ENCODE peak calls at places on chromosomes 3 and 15, in four cellular contexts. T, V, N and J are unnamed samples.

GRCh38 chr3:133663569-133664313 is 2.0 kb upstream of the TOPBP1 start:
- DNase-seq in N (peak; percentile 82), T (peak; percentile 63), V (no peak), J (peak; percentile 67)

GRCh38 chr3:128217702-128218475 is 64.6 kb downstream of the EEFSEC start:
- DNase-seq in T (no peak), N (peak; percentile 8), V (peak; percentile 20), J (peak; percentile 41)

GRCh38 chr15:78625621-78626280 is 5.0 kb upstream of the CHRNA3 start:
- DNase-seq in N (no peak), V (no peak), T (no peak), J (peak; percentile 66)

GRCh38 chr3:184157206-184157605 is 2.0 kb downstream of the DVL3 start:
- DNase-seq in N (no peak), V (no peak), T (no peak), J (no peak)

GRCh38 chr3:151084893-151085226 is 604 bp upstream of the MED12L start:
- DNase-seq in V (no peak), T (no peak), N (no peak), J (no peak)

GRCh38 chr3:172060234-172060633 is 20.9 kb downstream of the FNDC3B start:
- DNase-seq in T (no peak), N (no peak), V (no peak), J (no peak)

GRCh38 chr15:63752075-63752684 is 81.6 kb downstream of the HERC1 start:
- DNase-seq in T (peak; percentile 60), V (peak; percentile 23), N (peak; percentile 61), J (peak; percentile 54)

GRCh38 chr3:190258634-190259033 is 63.6 kb downstream of the CLDN1 start:
- DNase-seq in V (no peak), T (no peak), N (peak; percentile 63), J (no peak)

DNA sequence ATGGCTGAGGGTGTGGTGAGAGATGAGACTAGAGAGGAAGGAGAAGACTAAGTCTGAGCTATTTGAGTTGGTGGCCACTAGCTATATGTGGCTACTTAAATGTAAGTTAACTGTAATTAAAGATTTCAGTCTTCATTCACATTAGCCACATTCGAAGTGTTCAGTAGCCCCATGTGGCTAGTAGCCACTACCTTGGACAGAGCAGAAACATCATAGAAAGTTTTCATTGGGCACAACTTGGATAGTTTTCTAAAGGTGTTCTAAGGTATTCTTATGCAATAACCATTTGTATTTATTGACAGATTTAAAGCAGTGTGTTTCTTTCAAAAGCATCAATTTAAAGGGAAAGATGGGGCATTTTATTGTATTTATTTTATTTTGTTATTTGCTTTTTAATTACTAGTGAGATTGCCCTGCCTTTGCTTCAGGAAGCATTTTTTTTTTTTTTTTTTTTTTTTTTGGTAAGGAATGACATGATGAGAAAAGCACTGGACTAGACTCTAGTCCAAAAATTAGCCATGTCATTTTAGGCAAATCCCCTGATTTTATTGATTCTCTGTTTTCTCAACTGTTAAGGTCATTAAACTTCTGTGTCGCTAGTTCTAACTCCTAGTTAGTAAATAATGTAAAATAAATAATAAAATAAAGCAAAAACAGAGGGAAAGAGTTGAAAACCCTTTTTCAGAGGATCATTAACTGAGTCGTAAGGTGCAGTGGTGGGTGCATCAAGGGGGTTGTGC is 153.0 kb upstream of the ROBO2 start:
- DNase-seq in N (no peak), V (no peak), T (no peak), J (no peak)
- TF ChIP-seq REST in N (no peak), V (no peak), T (no peak), J (no peak)

GRCh38 chr15:67149068-67149841 is 83.9 kb downstream of the SMAD3 start:
- DNase-seq in N (peak; percentile 59), V (no peak), T (no peak), J (no peak)
- TF ChIP-seq SIN3A in N (no peak), V (no peak), T (no peak), J (no peak)

DNA sequence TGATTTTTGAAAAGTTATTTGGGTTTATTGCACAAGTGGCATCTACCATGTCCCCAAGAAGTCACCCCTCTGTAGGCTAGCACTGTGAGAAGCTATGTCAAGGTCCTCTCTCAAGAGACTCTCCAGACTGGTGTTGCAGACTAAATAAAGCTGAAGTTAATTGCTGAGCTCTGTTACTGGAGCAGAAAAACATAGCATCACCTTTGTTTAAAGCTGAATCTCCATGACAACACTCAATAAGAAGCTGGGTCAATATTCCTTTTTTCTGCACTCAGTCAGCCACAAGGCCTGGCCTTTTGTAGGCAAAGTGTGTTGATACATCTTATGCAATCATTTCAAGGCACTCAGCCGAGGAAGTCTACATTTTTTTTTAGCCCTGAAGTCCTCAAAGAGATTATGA is 806.6 kb upstream of the LMCD1 start:
- DNase-seq in T (no peak), V (no peak), N (no peak), J (no peak)
- TF ChIP-seq RAD21 in T (no peak), V (no peak), N (no peak), J (no peak)

GRCh38 chr15:56732881-56733130 is 503 bp downstream of the ZNF280D start:
- DNase-seq in N (peak; percentile 8), T (peak; percentile 15), V (no peak), J (no peak)

GRCh38 chr15:56732135-56732880 is 1.0 kb downstream of the ZNF280D start:
- DNase-seq in V (no peak), T (no peak), N (peak; percentile 11), J (peak; percentile 51)

GRCh38 chr15:56731571-56731970 is 1.7 kb downstream of the ZNF280D start:
- DNase-seq in N (no peak), V (no peak), T (no peak), J (no peak)

GRCh38 chr15:56734013-56734625 is 810 bp upstream of the ZNF280D start:
- DNase-seq in V (no peak), N (no peak), T (no peak), J (no peak)

DNA sequence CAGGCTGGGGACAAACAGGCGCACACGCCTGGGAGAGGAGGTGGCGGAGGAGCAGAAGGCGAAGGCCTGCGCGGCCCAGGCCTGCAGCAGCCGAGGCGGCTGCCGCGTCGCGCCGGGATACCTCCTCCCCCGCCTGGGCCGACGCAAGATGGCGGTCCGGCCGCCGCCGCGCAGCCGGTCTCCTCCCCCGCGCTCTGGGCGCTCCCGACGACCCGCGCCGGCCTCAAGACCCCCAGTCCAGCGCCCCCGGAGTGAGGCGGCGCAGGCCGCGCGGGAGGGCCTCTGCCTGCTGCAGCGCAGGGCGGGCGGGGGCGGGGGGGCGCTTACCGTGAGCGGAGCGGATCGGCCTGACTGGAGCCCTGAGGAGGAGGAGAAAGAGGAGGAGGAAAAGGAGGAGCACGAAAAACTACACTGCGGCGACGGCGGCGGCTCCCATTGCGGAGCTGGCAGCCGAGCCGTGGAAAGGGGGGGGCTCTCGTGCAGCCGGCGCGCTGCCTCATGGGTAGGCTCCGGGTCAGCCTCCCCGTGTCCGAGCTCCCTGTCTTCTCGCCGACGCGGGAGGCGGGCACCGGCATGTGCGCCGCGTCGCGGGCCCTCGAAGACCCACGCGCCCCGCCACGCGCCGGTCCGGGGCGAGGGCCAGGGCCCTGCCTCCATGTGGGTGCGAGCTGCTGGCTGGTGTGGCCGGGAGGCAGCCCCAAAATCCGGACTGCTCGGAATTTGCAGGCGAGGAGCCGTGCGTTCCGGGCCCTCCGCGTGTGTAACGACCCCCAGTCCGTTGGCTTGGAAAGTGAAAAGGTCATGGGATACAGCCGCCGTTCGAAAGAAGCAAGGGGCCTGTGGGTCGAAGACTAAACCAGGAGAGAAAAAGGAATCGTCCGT is at the start of gene ZNF280D:
- DNase-seq in V (no peak), N (peak; percentile 57), T (peak; percentile 69), J (peak; percentile 94)
- TF ChIP-seq REST in V (no peak), N (no peak), T (no peak), J (no peak)

DNA sequence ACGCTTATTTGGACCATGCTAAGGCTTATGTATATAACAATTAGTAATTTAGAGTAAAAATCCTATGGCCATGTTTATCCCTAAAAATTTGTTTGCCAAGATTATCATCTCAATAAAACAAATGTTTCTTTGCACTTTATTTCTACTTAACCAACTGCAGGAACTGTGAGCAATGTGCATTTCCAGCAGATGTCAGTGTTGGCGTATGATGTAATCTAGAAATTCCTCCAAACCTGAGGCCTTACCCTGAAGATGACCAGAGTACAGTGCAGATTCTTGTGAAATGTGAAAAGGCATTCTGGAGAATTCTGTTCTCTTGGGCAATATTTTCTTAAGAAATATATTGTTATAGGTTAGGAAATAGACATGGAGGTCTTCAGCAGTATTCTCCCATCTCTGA is 205.9 kb downstream of the MBNL1 start:
- DNase-seq in V (peak; percentile 60), T (peak; percentile 43), N (peak; percentile 29), J (peak; percentile 15)
- TF ChIP-seq SIN3A in V (no peak), T (no peak), N (no peak), J (no peak)